ENCODE peak calls at places on chromosome 5, in eight cellular contexts. N, Z, M, Q, O, U, B and L are unnamed samples.

GRCh38 chr5:77186990-77187389 is 23.5 kb upstream of the PDE8B start:
- DNase-seq in Q (no peak), U (no peak), B (no peak), M (no peak), O (no peak), N (no peak), Z (no peak), L (no peak)

GRCh38 chr5:20360243-20360642 is 372.2 kb upstream of the CDH18 start:
- DNase-seq in O (no peak), U (no peak), N (no peak), Q (no peak), Z (no peak), M (no peak), B (peak; percentile 26), L (no peak)

GRCh38 chr5:156479864-156480263 is 152.9 kb downstream of the SGCD start:
- DNase-seq in Z (no peak), M (peak; percentile 98), Q (no peak), U (peak; percentile 16), O (peak; percentile 89), B (no peak), N (no peak), L (no peak)

GRCh38 chr5:122426301-122426700 is 114.3 kb downstream of the SNCAIP start:
- DNase-seq in U (no peak), O (no peak), N (no peak), B (no peak), Z (no peak), Q (no peak), M (no peak), L (no peak)

GRCh38 chr5:50595199-50595598 is 71.2 kb upstream of the PARP8 start:
- DNase-seq in O (peak; percentile 88), N (no peak), Z (peak; percentile 33), U (peak; percentile 6), Q (no peak), B (no peak), M (peak; percentile 91), L (no peak)

GRCh38 chr5:9546973-9547947 is 1.4 kb upstream of the SEMA5A start:
- DNase-seq in N (no peak), B (peak; percentile 58), M (peak; percentile 75), Q (peak; percentile 72), O (peak; percentile 74), Z (no peak), U (no peak), L (no peak)

GRCh38 chr5:180494060-180494509 is at the start of gene CNOT6:
- DNase-seq in N (peak; percentile 70), Z (peak; percentile 41), O (peak; percentile 96), B (peak; percentile 89), M (peak; percentile 95), U (peak; percentile 95), Q (peak; percentile 93), L (peak; percentile 96)

GRCh38 chr5:79499640-79500273 is 14.2 kb downstream of the HOMER1 start:
- DNase-seq in U (no peak), Z (no peak), O (no peak), N (no peak), B (no peak), Q (no peak), M (peak; percentile 49), L (no peak)

GRCh38 chr5:138469540-138470321 is 4.5 kb downstream of the EGR1 start:
- DNase-seq in Z (no peak), Q (peak; percentile 80), N (no peak), O (peak; percentile 59), U (peak; percentile 94), B (no peak), M (peak; percentile 83), L (no peak)

GRCh38 chr5:166499452-166500240 is 1791.8 kb upstream of the WWC1 start:
- DNase-seq in Z (no peak), N (no peak), U (no peak), M (no peak), O (no peak), Q (no peak), B (no peak), L (no peak)

GRCh38 chr5:65327582-65327981 is 154.1 kb downstream of the ADAMTS6 start:
- DNase-seq in B (no peak), Q (no peak), M (peak; percentile 39), O (peak; percentile 26), Z (no peak), U (peak; percentile 2), N (no peak), L (no peak)

GRCh38 chr5:157761690-157762611 is 18.4 kb downstream of the LSM11 start:
- DNase-seq in M (peak; percentile 77), Q (peak; percentile 39), U (peak; percentile 67), B (peak; percentile 24), Z (no peak), O (peak; percentile 77), N (peak; percentile 18), L (no peak)

GRCh38 chr5:1500411-1501091 is 23.2 kb downstream of the LPCAT1 start:
- DNase-seq in O (no peak), Z (no peak), N (no peak), B (no peak), Q (no peak), M (peak; percentile 44), U (no peak), L (no peak)

GRCh38 chr5:90136952-90137528 is 272.5 kb downstream of the CETN3 start:
- DNase-seq in Z (no peak), B (no peak), Q (no peak), N (no peak), U (no peak), M (no peak), O (no peak), L (no peak)

GRCh38 chr5:122089614-122090013 is 11.6 kb upstream of the LOX start:
- DNase-seq in Q (no peak), Z (no peak), N (no peak), O (peak; percentile 93), B (no peak), M (peak; percentile 65), U (no peak), L (no peak)

GRCh38 chr5:147245381-147246055 is 10.7 kb downstream of the STK32A start:
- DNase-seq in Q (no peak), O (no peak), U (no peak), B (no peak), Z (no peak), M (no peak), N (no peak), L (no peak)

GRCh38 chr5:74988273-74988983 is 63.9 kb downstream of the GCNT4 start:
- DNase-seq in N (no peak), U (no peak), Z (no peak), M (no peak), O (no peak), B (no peak), Q (no peak), L (no peak)

GRCh38 chr5:163760498-163760897 is 255.1 kb downstream of the MAT2B start:
- DNase-seq in M (peak; percentile 100), N (no peak), Q (no peak), U (no peak), B (no peak), Z (no peak), O (peak; percentile 89), L (no peak)

GRCh38 chr5:162067651-162068411 is at the start of gene GABRG2:
- DNase-seq in O (no peak), N (no peak), M (no peak), U (no peak), Z (no peak), B (no peak), Q (no peak), L (no peak)

GRCh38 chr5:172958268-172959046 is 767 bp upstream of the RPL26L1 start:
- DNase-seq in Q (peak; percentile 82), U (peak; percentile 84), N (no peak), Z (no peak), O (peak; percentile 87), M (peak; percentile 57), B (peak; percentile 60), L (peak; percentile 73)

GRCh38 chr5:150515446-150515845 is 7.5 kb downstream of the NDST1 start:
- DNase-seq in B (no peak), U (peak; percentile 62), O (peak; percentile 80), N (no peak), Z (no peak), M (peak; percentile 77), Q (no peak), L (no peak)

GRCh38 chr5:9396285-9396770 is 149.5 kb downstream of the SEMA5A start:
- DNase-seq in Z (no peak), O (no peak), B (no peak), M (no peak), Q (no peak), N (no peak), U (no peak), L (no peak)

GRCh38 chr5:172106511-172107356 is 81.3 kb downstream of the STK10 start:
- DNase-seq in Z (no peak), Q (peak; percentile 70), B (no peak), N (peak; percentile 29), M (peak; percentile 25), O (peak; percentile 52), U (peak; percentile 40), L (peak; percentile 65)

GRCh38 chr5:41925555-41925946 is 470 bp downstream of the FBXO4 start:
- DNase-seq in Z (no peak), U (peak; percentile 36), Q (no peak), B (peak; percentile 37), N (no peak), M (peak; percentile 42), O (peak; percentile 68), L (peak; percentile 43)

GRCh38 chr5:32869216-32869615 is 158.1 kb downstream of the NPR3 start:
- DNase-seq in N (no peak), Q (no peak), B (no peak), M (peak; percentile 8), U (no peak), O (peak; percentile 78), Z (no peak), L (no peak)

GRCh38 chr5:55226027-55226933 is 835 bp downstream of the MCIDAS start:
- DNase-seq in Q (peak; percentile 87), U (peak; percentile 89), B (peak; percentile 66), Z (peak; percentile 19), O (peak; percentile 67), N (peak; percentile 70), M (no peak), L (no peak)

GRCh38 chr5:172303996-172304335 is 20.4 kb upstream of the UBTD2 start:
- DNase-seq in M (no peak), Q (no peak), N (no peak), B (no peak), O (peak; percentile 41), U (no peak), Z (no peak), L (no peak)

GRCh38 chr5:142827934-142828576 is 57.9 kb downstream of the ARHGAP26 start:
- DNase-seq in U (no peak), M (peak; percentile 27), B (no peak), Z (no peak), O (peak; percentile 65), N (no peak), Q (no peak), L (no peak)

GRCh38 chr5:113230711-113231652 is 203.8 kb downstream of the TSSK1B start:
- DNase-seq in M (no peak), Z (no peak), O (peak; percentile 74), Q (no peak), B (no peak), N (no peak), U (no peak), L (no peak)

GRCh38 chr5:167730121-167730520 is 561.3 kb upstream of the WWC1 start:
- DNase-seq in N (no peak), O (peak; percentile 96), Q (no peak), M (peak; percentile 81), B (no peak), U (peak; percentile 36), Z (peak; percentile 63), L (no peak)

GRCh38 chr5:32153723-32154122 is 20.4 kb downstream of the GOLPH3 start:
- DNase-seq in O (peak; percentile 20), B (no peak), Q (no peak), N (no peak), Z (no peak), M (peak; percentile 34), U (no peak), L (no peak)

GRCh38 chr5:34698754-34699153 is 42.6 kb downstream of the RAI14 start:
- DNase-seq in O (no peak), U (no peak), B (no peak), M (no peak), Q (no peak), Z (no peak), N (no peak), L (no peak)

GRCh38 chr5:176812269-176813259 is 2.2 kb downstream of the UNC5A start:
- DNase-seq in U (peak; percentile 49), B (no peak), O (peak; percentile 58), Z (no peak), Q (peak; percentile 78), M (no peak), N (no peak), L (no peak)

GRCh38 chr5:66689522-66690220 is 93.5 kb downstream of the MAST4 start:
- DNase-seq in B (peak; percentile 29), Z (no peak), M (no peak), U (no peak), Q (no peak), N (no peak), O (peak; percentile 11), L (no peak)